ENCODE peak calls at places on chromosome 20, in ten cellular contexts. One of them, this sample, is unnamed.

GRCh38 chr20:44288252-44288651 is 22.8 kb downstream of the FITM2 start:
- DNase-seq in choroid plexus epithelial cell: no peak
- DNase-seq in tibial nerve: no peak
- DNase-seq in OCI-LY7: no peak
- DNase-seq in heart left ventricle: no peak
- DNase-seq in hepatocyte: no peak
- DNase-seq in uterus: no peak
- DNase-seq in H9: no peak
- DNase-seq in fibroblast of mammary gland: no peak
- DNase-seq in activated B cell treated with CpG ODN at 0.5 μM for 24 hours: no peak
- DNase-seq in this sample: no peak

GRCh38 chr20:7161690-7162089 is 394.2 kb downstream of the BMP2 start:
- DNase-seq in tibial nerve: peak
- DNase-seq in OCI-LY7: peak
- DNase-seq in uterus: no peak
- DNase-seq in activated B cell treated with CpG ODN at 0.5 μM for 24 hours: no peak
- DNase-seq in fibroblast of mammary gland: no peak
- DNase-seq in H9: no peak
- DNase-seq in heart left ventricle: no peak
- DNase-seq in choroid plexus epithelial cell: peak
- DNase-seq in hepatocyte: peak
- DNase-seq in this sample: no peak

GRCh38 chr20:18001131-18001921 is 32.5 kb downstream of the MGME1 start:
- DNase-seq in heart left ventricle: peak
- DNase-seq in OCI-LY7: no peak
- DNase-seq in choroid plexus epithelial cell: peak
- DNase-seq in uterus: peak
- DNase-seq in H9: no peak
- DNase-seq in hepatocyte: peak
- DNase-seq in fibroblast of mammary gland: peak
- DNase-seq in activated B cell treated with CpG ODN at 0.5 μM for 24 hours: no peak
- DNase-seq in tibial nerve: peak
- DNase-seq in this sample: peak

GRCh38 chr20:57090590-57091560 is 175.6 kb downstream of the BMP7 start:
- DNase-seq in heart left ventricle: no peak
- DNase-seq in OCI-LY7: no peak
- DNase-seq in fibroblast of mammary gland: no peak
- DNase-seq in uterus: no peak
- DNase-seq in tibial nerve: no peak
- DNase-seq in choroid plexus epithelial cell: no peak
- DNase-seq in hepatocyte: no peak
- DNase-seq in H9: no peak
- DNase-seq in activated B cell treated with CpG ODN at 0.5 μM for 24 hours: no peak
- DNase-seq in this sample: no peak

GRCh38 chr20:40422665-40423064 is 266.4 kb downstream of the MAFB start:
- DNase-seq in uterus: no peak
- DNase-seq in OCI-LY7: no peak
- DNase-seq in tibial nerve: no peak
- DNase-seq in activated B cell treated with CpG ODN at 0.5 μM for 24 hours: no peak
- DNase-seq in heart left ventricle: no peak
- DNase-seq in hepatocyte: no peak
- DNase-seq in choroid plexus epithelial cell: no peak
- DNase-seq in fibroblast of mammary gland: no peak
- DNase-seq in H9: no peak
- DNase-seq in this sample: no peak

GRCh38 chr20:48691523-48691922 is 136.3 kb downstream of the PREX1 start:
- DNase-seq in choroid plexus epithelial cell: no peak
- DNase-seq in H9: no peak
- DNase-seq in OCI-LY7: no peak
- DNase-seq in fibroblast of mammary gland: no peak
- DNase-seq in uterus: no peak
- DNase-seq in heart left ventricle: no peak
- DNase-seq in hepatocyte: no peak
- DNase-seq in tibial nerve: no peak
- DNase-seq in activated B cell treated with CpG ODN at 0.5 μM for 24 hours: no peak
- DNase-seq in this sample: no peak

GRCh38 chr20:34175879-34176278 is 63.8 kb upstream of the EIF2S2 start:
- DNase-seq in activated B cell treated with CpG ODN at 0.5 μM for 24 hours: no peak
- DNase-seq in tibial nerve: no peak
- DNase-seq in hepatocyte: no peak
- DNase-seq in H9: no peak
- DNase-seq in OCI-LY7: no peak
- DNase-seq in uterus: no peak
- DNase-seq in fibroblast of mammary gland: no peak
- DNase-seq in heart left ventricle: no peak
- DNase-seq in choroid plexus epithelial cell: no peak
- DNase-seq in this sample: no peak

GRCh38 chr20:32516985-32517873 is 67.9 kb downstream of the NOL4L start:
- DNase-seq in fibroblast of mammary gland: no peak
- DNase-seq in H9: no peak
- DNase-seq in uterus: no peak
- DNase-seq in tibial nerve: no peak
- DNase-seq in choroid plexus epithelial cell: no peak
- DNase-seq in activated B cell treated with CpG ODN at 0.5 μM for 24 hours: no peak
- DNase-seq in OCI-LY7: no peak
- DNase-seq in hepatocyte: no peak
- DNase-seq in heart left ventricle: peak
- DNase-seq in this sample: no peak

DNA sequence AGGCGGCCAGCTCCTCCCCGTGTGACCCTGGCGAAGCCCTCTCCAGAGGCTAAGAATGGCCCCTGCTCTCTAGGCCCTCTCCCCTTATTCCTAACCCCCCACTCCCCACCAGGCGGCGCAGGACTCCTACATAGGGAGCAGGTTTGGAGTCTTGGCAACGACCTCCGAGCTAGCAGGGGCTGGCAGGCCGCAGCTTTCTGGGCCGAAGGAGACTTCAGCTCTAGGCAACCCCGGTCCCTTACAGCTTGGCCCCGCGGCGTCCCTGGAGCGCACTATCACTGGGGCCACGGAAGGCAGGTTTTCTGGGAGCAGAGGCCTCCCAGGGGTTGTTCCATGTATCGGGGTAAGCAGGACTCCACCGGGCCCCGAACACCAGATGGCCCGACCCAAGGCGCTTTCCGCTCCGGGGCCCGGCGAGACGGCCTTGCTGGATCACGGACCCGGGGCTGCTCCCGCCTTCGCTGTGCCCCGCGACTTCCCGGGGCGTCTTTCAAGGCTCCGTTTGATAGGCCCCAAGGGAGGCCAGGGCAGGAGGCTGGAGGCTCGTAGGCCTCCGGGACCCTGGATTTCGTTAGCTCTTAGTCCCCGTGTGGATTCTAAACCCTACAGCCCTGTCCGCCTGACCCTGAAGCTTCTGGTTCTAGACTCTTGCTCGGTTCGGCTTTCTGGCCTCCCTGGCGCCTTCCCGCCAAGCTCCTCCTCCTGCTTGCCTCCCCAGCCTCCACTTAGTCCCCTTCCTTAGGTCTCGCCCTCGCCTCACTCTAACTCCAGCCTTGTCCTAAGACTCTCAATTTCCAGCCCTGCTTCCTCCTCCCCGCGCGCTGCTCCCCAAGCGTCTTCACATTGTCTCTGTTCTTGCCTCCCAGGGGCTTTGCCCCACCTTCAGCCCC is 1.9 kb downstream of the SLC32A1 start:
- DNase-seq in hepatocyte: peak
- DNase-seq in OCI-LY7: no peak
- DNase-seq in tibial nerve: no peak
- DNase-seq in fibroblast of mammary gland: peak
- DNase-seq in uterus: peak
- DNase-seq in heart left ventricle: peak
- DNase-seq in H9: peak
- DNase-seq in choroid plexus epithelial cell: no peak
- DNase-seq in activated B cell treated with CpG ODN at 0.5 μM for 24 hours: peak
- DNase-seq in this sample: no peak
- TF ChIP-seq CTCF in hepatocyte: peak
- TF ChIP-seq CTCF in OCI-LY7: peak
- TF ChIP-seq CTCF in tibial nerve: no peak
- TF ChIP-seq CTCF in fibroblast of mammary gland: peak
- TF ChIP-seq CTCF in uterus: peak
- TF ChIP-seq CTCF in heart left ventricle: no peak
- TF ChIP-seq CTCF in H9: peak
- TF ChIP-seq CTCF in choroid plexus epithelial cell: peak
- TF ChIP-seq CTCF in activated B cell treated with CpG ODN at 0.5 μM for 24 hours: no peak
- TF ChIP-seq CTCF in this sample: peak

DNA sequence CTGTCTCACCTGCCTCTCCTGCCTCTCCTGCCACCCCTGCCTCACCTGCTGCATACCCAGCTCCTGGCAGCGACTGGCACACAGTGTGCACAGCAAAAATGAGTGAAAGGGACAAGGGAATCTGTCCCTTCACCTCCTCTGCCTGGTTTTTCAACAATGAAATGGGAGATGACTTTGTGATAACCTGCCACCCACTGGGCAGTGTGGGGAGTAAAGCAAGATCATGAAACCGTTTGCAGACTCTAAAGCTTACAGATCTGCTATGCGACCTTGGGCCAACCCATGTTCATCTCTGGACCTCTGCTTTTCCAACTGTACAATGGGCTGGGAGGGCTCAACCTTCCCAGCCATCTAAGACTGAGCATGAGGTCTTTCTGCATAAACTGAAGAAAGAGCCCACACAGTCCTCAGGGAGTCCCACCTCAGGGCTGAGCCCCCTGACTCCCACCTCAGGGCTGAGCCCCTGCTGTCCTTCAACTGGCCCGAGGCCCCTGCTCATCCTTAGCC is 81.1 kb downstream of the RIPOR3 start:
- DNase-seq in heart left ventricle: no peak
- DNase-seq in fibroblast of mammary gland: no peak
- DNase-seq in hepatocyte: no peak
- DNase-seq in activated B cell treated with CpG ODN at 0.5 μM for 24 hours: no peak
- DNase-seq in choroid plexus epithelial cell: no peak
- DNase-seq in tibial nerve: no peak
- DNase-seq in H9: no peak
- DNase-seq in uterus: no peak
- DNase-seq in OCI-LY7: peak
- DNase-seq in this sample: no peak
- TF ChIP-seq CTCF in heart left ventricle: no peak
- TF ChIP-seq CTCF in fibroblast of mammary gland: peak
- TF ChIP-seq CTCF in hepatocyte: no peak
- TF ChIP-seq CTCF in activated B cell treated with CpG ODN at 0.5 μM for 24 hours: no peak
- TF ChIP-seq CTCF in choroid plexus epithelial cell: peak
- TF ChIP-seq CTCF in tibial nerve: no peak
- TF ChIP-seq CTCF in H9: no peak
- TF ChIP-seq CTCF in uterus: no peak
- TF ChIP-seq CTCF in OCI-LY7: peak
- TF ChIP-seq CTCF in this sample: no peak

DNA sequence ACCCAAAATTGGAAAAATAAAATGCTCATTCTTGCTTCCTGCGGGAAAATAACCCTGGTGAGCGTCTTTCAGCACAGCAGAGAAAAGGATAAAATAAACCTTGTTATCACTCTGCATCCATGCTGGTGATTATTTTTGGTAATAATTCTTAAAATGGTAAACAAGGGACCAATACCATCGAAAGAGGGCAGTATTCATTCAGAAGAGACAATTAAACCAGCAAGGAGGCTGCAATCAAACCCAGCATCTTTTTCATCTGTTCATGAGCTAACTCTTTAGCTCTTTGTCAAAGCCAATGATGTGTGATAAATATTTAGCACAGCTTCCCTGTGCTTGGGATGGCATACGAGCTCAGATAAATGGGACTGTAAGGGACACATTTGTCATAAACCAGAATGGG is 34.3 kb downstream of the CDH26 start:
- DNase-seq in OCI-LY7: no peak
- DNase-seq in H9: no peak
- DNase-seq in uterus: no peak
- DNase-seq in tibial nerve: no peak
- DNase-seq in heart left ventricle: no peak
- DNase-seq in hepatocyte: no peak
- DNase-seq in choroid plexus epithelial cell: no peak
- DNase-seq in fibroblast of mammary gland: peak
- DNase-seq in activated B cell treated with CpG ODN at 0.5 μM for 24 hours: no peak
- DNase-seq in this sample: no peak
- TF ChIP-seq CTCF in OCI-LY7: peak
- TF ChIP-seq CTCF in H9: no peak
- TF ChIP-seq CTCF in uterus: no peak
- TF ChIP-seq CTCF in tibial nerve: no peak
- TF ChIP-seq CTCF in heart left ventricle: no peak
- TF ChIP-seq CTCF in hepatocyte: no peak
- TF ChIP-seq CTCF in choroid plexus epithelial cell: no peak
- TF ChIP-seq CTCF in fibroblast of mammary gland: peak
- TF ChIP-seq CTCF in activated B cell treated with CpG ODN at 0.5 μM for 24 hours: no peak
- TF ChIP-seq CTCF in this sample: no peak

DNA sequence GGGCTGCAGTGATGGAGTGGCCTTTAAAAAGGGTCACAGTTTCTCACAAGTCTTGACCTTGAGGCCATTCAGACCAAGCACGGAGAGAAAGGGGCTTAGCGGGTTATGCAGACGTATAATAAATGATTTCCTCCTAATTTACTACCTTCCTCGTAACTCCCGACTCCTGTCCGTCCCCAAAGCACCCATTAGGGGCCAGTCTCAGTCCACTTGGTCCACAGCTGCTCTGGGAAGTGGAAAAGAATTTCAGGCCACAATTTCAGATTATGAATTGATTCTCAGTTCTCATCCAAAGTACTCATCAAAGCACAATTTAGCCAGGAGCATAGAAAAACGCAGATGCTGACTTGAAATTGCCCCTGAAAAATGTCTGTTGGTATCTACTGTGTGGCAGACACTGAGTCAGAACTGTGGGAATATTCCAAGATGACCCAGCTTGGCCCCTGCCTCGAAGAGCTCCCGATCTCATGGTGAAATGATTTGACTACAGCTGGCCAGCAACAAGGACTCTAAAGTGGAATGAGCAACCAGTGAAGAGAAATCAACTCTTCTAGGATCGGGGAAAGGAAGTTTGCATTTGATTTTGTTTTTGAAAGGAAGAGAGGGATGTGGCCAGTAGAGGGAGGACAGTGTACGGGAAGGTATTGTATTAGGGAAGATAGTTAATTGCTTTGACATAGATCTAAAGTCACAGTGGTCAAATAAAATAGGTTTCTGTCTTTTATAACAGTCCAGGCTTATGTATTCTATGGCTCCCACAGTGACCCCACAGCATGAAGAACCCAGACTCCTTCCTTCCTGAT is 15.2 kb upstream of the STK35 start:
- DNase-seq in heart left ventricle: no peak
- DNase-seq in tibial nerve: no peak
- DNase-seq in fibroblast of mammary gland: no peak
- DNase-seq in uterus: no peak
- DNase-seq in choroid plexus epithelial cell: peak
- DNase-seq in activated B cell treated with CpG ODN at 0.5 μM for 24 hours: no peak
- DNase-seq in OCI-LY7: no peak
- DNase-seq in hepatocyte: no peak
- DNase-seq in H9: no peak
- DNase-seq in this sample: no peak
- TF ChIP-seq CTCF in heart left ventricle: peak
- TF ChIP-seq CTCF in tibial nerve: no peak
- TF ChIP-seq CTCF in fibroblast of mammary gland: peak
- TF ChIP-seq CTCF in uterus: peak
- TF ChIP-seq CTCF in choroid plexus epithelial cell: peak
- TF ChIP-seq CTCF in activated B cell treated with CpG ODN at 0.5 μM for 24 hours: no peak
- TF ChIP-seq CTCF in OCI-LY7: no peak
- TF ChIP-seq CTCF in hepatocyte: no peak
- TF ChIP-seq CTCF in H9: no peak
- TF ChIP-seq CTCF in this sample: no peak

GRCh38 chr20:20010639-20011500 is 6.3 kb upstream of the NAA20 start:
- DNase-seq in hepatocyte: peak
- DNase-seq in H9: no peak
- DNase-seq in uterus: no peak
- DNase-seq in OCI-LY7: no peak
- DNase-seq in fibroblast of mammary gland: peak
- DNase-seq in heart left ventricle: no peak
- DNase-seq in tibial nerve: no peak
- DNase-seq in activated B cell treated with CpG ODN at 0.5 μM for 24 hours: no peak
- DNase-seq in choroid plexus epithelial cell: peak
- DNase-seq in this sample: no peak
- TF ChIP-seq CTCF in hepatocyte: no peak
- TF ChIP-seq CTCF in H9: no peak
- TF ChIP-seq CTCF in uterus: no peak
- TF ChIP-seq CTCF in OCI-LY7: no peak
- TF ChIP-seq CTCF in fibroblast of mammary gland: no peak
- TF ChIP-seq CTCF in heart left ventricle: no peak
- TF ChIP-seq CTCF in tibial nerve: no peak
- TF ChIP-seq CTCF in activated B cell treated with CpG ODN at 0.5 μM for 24 hours: no peak
- TF ChIP-seq CTCF in choroid plexus epithelial cell: no peak
- TF ChIP-seq CTCF in this sample: no peak

This sample was measured in lung.